ENCODE peak calls at places on chromosome 12, in seven cellular contexts. J, O, E, F, D, C and Q are unnamed samples.

GRCh38 chr12:122081108-122081696 is 2.6 kb downstream of the MLXIP start:
- DNase-seq in C (no peak), D (no peak), F (no peak), E (peak), J (no peak), O (no peak), Q (peak)

GRCh38 chr12:119938049-119938667 is 50.9 kb upstream of the BICDL1 start:
- DNase-seq in O (no peak), F (peak), E (peak), J (no peak), D (no peak), C (peak), Q (peak)

GRCh38 chr12:39426636-39427245 is 16.2 kb downstream of the KIF21A start:
- DNase-seq in C (no peak), F (no peak), J (no peak), O (no peak), D (no peak), E (no peak), Q (no peak)

GRCh38 chr12:95763809-95764253 is 26.7 kb downstream of the NTN4 start:
- DNase-seq in E (peak), F (peak), C (no peak), J (no peak), D (no peak), O (no peak), Q (peak)

GRCh38 chr12:93009533-93009932 is 80.4 kb upstream of the EEA1 start:
- DNase-seq in J (no peak), F (no peak), D (no peak), C (no peak), O (no peak), E (no peak), Q (no peak)

GRCh38 chr12:19095869-19096480 is 33.6 kb upstream of the PLEKHA5 start:
- DNase-seq in D (no peak), J (no peak), F (no peak), O (no peak), E (no peak), C (no peak), Q (peak)

GRCh38 chr12:117551698-117552097 is 190.3 kb upstream of the NOS1 start:
- DNase-seq in E (no peak), O (no peak), F (no peak), J (no peak), D (no peak), C (no peak), Q (no peak)

GRCh38 chr12:56129210-56129691 is 1.2 kb downstream of the ESYT1 start:
- DNase-seq in J (peak), O (peak), F (no peak), C (peak), D (no peak), E (peak), Q (no peak)

GRCh38 chr12:116694653-116695463 is 43.0 kb downstream of the SPRING1 start:
- DNase-seq in J (no peak), D (no peak), F (no peak), C (no peak), O (peak), E (peak), Q (no peak)

GRCh38 chr12:26466709-26467108 is 271.3 kb downstream of the SSPN start:
- DNase-seq in F (no peak), D (no peak), O (no peak), J (no peak), E (no peak), C (no peak), Q (no peak)

GRCh38 chr12:2688381-2688881 is 106.3 kb upstream of the FKBP4 start:
- DNase-seq in D (no peak), J (no peak), F (no peak), C (no peak), E (no peak), O (peak), Q (no peak)

GRCh38 chr12:2689879-2690278 is 104.9 kb upstream of the FKBP4 start:
- DNase-seq in E (no peak), J (no peak), F (no peak), C (no peak), D (peak), O (peak), Q (no peak)

GRCh38 chr12:2690348-2691000 is 104.3 kb upstream of the FKBP4 start:
- DNase-seq in F (no peak), D (peak), J (no peak), O (peak), E (no peak), C (no peak), Q (no peak)

GRCh38 chr12:2691001-2691339 is 103.8 kb upstream of the FKBP4 start:
- DNase-seq in E (no peak), C (no peak), F (no peak), D (no peak), O (peak), J (no peak), Q (no peak)

DNA sequence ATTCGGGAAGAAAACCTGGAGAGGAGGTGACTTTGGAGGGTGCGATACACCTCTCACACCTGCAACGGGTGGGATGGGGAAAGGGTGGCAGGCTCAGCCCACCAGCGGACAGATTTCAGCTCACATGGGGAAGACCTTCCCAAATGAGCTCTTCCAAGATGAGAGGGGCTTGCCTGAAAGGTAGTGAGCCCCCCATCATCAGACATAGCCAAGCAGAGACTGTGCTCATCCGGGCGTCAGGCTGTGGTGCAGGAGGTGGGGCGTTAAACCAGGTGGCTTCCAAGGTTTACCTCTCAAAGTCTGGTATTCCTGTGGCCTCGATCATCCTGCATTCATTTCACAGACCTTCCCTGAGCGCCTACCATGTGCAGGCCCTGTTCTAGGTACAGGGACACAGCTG is 105.4 kb upstream of the FKBP4 start:
- DNase-seq in C (no peak), F (no peak), E (no peak), D (peak), O (peak), J (no peak), Q (no peak)
- TF ChIP-seq POLR2A in C (no peak), F (no peak), E (no peak), D (no peak), O (no peak), J (no peak), Q (no peak)

GRCh38 chr12:7128681-7129593 is at the start of gene RBP5:
- DNase-seq in C (no peak), J (peak), O (no peak), F (no peak), D (no peak), E (no peak), Q (no peak)
- TF ChIP-seq POLR2A in C (no peak), J (no peak), O (no peak), F (no peak), D (no peak), E (no peak), Q (no peak)

GRCh38 chr12:57744777-57745484 is at the start of gene TSPAN31:
- DNase-seq in O (peak), D (peak), F (peak), E (peak), J (peak), C (peak), Q (peak)

GRCh38 chr12:57746025-57746424 is 1.2 kb downstream of the TSPAN31 start:
- DNase-seq in D (no peak), O (no peak), E (no peak), C (no peak), F (no peak), J (no peak), Q (no peak)

GRCh38 chr12:57743769-57744168 is 1.1 kb upstream of the TSPAN31 start:
- DNase-seq in D (no peak), J (no peak), E (no peak), F (no peak), O (no peak), C (no peak), Q (no peak)

GRCh38 chr12:57744194-57744776 is 554 bp upstream of the TSPAN31 start:
- DNase-seq in F (peak), J (peak), C (no peak), D (peak), O (peak), E (peak), Q (no peak)

DNA sequence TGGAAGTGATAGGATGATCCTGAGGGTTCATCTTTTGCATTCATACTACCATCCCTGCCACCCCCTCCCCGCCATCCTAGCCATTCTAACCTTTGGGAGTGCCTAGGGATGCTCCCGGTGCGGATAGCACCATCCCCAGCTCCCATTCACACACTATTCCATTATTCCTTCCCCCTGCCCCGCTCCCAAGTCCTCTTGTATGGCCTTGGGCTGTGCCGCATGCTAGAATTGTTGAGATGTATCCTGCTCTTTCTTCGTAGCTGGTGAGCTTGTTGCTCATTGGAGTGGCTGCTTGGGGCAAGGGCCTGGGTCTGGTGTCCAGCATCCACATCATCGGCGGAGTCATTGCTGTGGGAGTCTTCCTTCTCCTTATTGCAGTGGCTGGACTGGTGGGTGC is 644 bp downstream of the TSPAN31 start:
- DNase-seq in J (no peak), F (no peak), E (no peak), C (no peak), D (no peak), O (peak), Q (no peak)
- TF ChIP-seq POLR2A in J (no peak), F (no peak), E (no peak), C (peak), D (no peak), O (no peak), Q (peak)

DNA sequence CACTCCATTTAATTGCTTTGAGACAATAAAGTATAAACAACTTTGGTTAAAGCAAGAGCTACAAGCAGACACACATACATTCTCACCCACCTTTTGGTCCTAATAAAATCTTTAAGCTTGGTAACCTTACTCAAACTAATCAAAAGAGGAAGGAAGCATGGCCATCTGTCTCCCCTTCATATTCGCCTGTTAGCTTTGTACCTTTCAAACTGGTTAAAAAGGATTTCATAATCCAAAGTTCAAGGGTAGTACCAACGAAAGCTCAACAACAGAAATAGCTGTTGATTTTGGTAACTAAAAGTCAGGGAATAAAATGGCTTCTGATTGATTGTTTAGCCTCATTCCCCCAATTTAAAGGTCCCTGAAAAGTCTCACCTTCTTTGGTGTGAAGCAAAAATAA is 456.9 kb downstream of the BCAT1 start:
- DNase-seq in F (no peak), O (no peak), C (no peak), E (no peak), D (no peak), J (no peak), Q (no peak)
- TF ChIP-seq POLR2A in F (no peak), O (no peak), C (no peak), E (no peak), D (no peak), J (no peak), Q (no peak)

DNA sequence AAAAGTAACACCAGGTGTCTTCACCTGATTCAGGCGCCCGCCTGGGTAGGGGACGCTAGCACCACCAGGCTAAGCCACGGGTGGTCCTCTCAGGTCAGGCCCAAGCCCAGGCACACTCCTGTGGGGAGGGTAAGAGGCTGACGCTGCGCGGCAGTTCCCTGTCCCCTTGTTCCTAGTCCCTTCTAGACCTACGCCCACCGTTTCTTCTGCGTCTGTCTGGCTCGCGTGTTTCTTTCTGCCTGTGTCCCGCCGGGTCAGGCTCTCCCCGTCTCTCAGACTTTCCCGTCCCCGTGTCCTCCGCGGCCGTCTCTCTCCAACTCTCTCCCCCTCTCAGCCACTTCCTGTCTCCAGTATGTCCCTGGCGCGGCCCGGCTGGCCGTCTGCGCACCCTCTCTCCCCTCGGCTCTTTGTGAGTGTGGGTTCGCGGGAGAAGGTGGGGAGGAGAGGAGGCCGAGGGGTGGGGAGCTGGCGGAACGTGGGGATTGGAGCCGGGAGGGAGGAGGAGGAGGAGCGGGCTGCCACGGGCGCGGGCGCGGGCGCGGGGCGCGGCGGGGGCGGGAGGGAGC is 3.1 kb upstream of the TNS2 start:
- DNase-seq in E (peak), J (peak), F (no peak), O (peak), D (peak), C (peak), Q (peak)
- TF ChIP-seq POLR2A in E (peak), J (peak), F (peak), O (no peak), D (peak), C (no peak), Q (peak)

DNA sequence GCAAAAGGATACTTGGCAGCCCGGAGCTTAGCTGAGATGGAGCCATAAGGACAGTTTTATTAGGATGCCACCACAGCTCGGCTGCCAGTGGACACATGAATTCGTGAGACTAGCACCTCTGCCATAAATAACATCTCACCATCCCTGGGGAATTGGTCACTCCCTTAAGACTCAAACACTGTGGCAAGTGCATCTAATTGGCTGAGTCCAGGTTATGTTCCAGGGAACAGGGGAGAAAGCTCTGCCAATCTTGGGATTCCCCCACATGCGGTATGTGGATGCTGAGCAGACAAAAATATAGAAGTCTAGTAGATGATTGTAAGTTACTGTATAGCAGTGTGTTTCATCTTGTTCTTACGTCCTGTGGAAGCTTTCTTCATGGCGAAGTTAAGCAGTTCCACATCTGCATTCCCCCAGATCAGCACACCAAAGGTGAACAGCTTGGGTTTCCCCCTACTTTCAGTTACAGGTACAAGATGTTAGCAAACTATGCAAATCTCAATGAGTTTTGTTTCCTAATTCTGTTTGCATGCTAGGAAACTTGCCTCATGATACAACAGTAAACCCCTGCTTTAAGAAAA is 131.1 kb downstream of the ETV6 start:
- DNase-seq in D (no peak), E (no peak), F (no peak), J (no peak), O (no peak), C (no peak), Q (no peak)
- TF ChIP-seq POLR2A in D (no peak), E (no peak), F (no peak), J (no peak), O (no peak), C (peak), Q (no peak)

DNA sequence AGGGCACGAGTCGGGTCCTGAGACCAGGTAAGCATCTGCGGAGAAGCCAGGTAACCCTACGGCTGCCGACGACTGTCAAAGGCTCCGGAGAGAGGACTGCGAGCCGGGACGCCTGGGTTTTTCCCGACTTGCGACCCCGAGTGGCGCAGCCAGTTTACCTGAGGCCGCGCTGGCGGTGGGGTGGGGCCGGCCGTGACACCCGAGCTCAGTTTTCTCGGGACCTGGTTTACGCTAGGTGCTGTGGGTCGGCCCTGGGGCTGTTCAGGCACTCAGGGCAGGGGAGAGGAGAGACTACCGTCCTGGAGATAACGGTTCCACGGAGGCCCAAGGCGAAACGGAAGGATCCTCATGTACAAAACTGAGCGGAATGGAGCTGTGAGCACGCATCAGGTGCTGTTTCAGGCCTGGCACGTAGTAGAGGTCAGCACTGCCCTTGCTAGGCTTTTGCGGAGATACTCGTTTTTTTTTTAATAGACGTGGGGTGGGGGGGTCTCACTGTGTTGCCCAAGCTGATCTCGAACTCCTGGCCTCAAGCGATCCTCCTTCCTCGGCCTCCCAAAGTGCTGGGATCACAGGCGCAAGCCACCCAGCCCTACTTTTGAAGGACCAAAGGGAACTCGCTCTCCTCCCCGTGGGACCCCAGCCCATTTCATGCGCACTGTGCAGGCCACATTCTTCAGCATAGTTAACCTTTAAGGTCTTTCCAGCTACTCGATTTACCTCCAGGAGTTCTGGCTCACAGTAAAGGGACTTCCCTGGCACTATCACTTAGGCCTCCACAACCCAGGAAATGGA is 466 bp downstream of the MTRFR start:
- DNase-seq in F (no peak), J (no peak), O (peak), E (no peak), C (no peak), D (no peak), Q (no peak)
- TF ChIP-seq POLR2A in F (no peak), J (no peak), O (no peak), E (no peak), C (no peak), D (no peak), Q (peak)

DNA sequence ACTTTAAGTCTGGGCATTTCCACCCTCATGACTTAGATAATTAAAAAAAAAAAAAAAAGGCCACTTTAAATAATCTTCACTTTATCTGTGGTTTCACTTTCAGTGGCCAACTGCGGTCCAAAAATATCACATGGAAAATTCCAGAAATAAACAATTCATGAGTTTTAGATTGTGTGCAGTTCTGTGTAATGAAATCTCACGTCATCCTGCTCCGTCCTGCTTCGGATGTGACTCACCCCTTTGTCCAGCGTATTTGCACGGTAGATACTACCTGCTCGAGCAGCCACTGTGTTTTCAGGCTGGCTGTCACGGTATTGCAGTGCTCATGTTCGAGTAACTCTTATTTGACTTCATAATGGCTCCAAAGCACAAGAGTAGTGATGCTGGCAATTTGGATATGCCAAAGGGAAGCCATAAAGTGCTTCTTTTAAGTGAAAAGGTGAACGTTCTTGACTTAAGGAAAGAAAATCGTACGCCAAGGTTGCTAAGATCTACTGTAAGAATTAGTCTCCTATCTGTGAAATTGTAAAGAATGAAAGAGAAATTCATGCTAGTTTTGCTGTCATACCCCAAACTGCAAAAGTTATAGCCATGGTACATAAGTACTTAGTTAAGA is 2.4 kb downstream of the E2F7 start:
- DNase-seq in C (no peak), F (no peak), E (no peak), D (no peak), J (no peak), O (no peak), Q (peak)
- TF ChIP-seq POLR2A in C (peak), F (no peak), E (no peak), D (no peak), J (no peak), O (no peak), Q (no peak)

DNA sequence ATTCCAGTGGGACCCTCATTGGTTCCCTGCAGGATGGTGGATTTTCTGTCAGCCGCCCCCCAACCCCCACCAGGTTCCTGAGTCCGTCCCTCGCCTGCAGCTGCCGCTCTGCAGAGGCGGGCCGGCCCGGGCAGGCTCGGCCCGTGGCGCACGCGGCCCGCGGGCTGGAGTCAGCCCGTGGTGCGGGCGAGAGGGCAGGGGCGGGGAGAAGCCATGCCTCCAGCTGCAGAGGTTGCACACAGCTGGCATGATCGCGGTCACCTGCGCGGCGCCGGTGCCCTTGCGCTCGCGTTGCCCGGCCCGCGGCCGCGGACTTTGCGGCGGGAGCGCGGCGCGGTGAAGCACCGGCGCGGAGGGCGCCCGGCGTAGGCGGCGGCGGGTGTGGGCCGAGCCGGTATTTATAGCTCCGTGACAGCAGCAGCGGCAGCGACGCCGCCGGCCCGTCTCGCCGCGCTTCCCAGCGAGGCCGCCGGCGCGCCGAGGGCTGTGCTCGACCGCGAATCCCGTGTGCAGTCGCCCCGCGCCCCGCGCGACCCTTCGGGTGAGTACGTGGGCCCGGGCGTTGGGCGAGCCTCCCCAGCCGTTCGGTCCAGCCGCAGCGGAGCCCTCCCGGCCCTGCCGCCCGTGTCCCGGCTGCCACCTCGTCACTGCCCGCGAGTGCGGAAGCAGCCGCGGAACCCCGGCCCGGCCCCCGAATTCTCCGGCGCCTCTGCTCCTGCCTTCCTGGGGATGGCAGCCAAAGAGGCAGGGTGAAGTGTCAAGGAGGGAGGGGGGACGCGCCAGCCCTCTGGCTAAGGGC is at the start of gene TMEM117:
- DNase-seq in E (peak), D (no peak), F (no peak), J (peak), C (peak), O (peak), Q (peak)
- TF ChIP-seq POLR2A in E (peak), D (no peak), F (no peak), J (peak), C (peak), O (no peak), Q (peak)